ENCODE peak calls at places on chromosomes 5 and 9, in nine cellular contexts. W, O, L, E, R, Q, J, U and A are unnamed samples.

GRCh38 chr5:140633081-140633471 is at the start of gene CD14:
- DNase-seq in W (no peak), U (peak; percentile 55), R (peak; percentile 24), Q (peak; percentile 14), O (peak; percentile 84), L (peak; percentile 77), J (peak; percentile 49), E (peak; percentile 81), A (peak; percentile 31)

GRCh38 chr5:66981705-66982387 is 214.8 kb downstream of the CD180 start:
- DNase-seq in Q (no peak), W (no peak), L (no peak), U (no peak), J (no peak), O (no peak), R (no peak), E (no peak), A (no peak)

GRCh38 chr9:123334639-123335038 is 21.4 kb upstream of the CRB2 start:
- DNase-seq in O (no peak), U (no peak), E (no peak), W (no peak), J (no peak), Q (no peak), L (no peak), R (no peak), A (no peak)

GRCh38 chr5:97501286-97501964 is 318.4 kb upstream of the RIOK2 start:
- DNase-seq in W (no peak), Q (no peak), E (no peak), L (no peak), U (no peak), O (no peak), J (no peak), R (no peak), A (no peak)

GRCh38 chr9:114433086-114433485 is 45.3 kb upstream of the AKNA start:
- DNase-seq in J (no peak), R (no peak), E (no peak), U (no peak), W (no peak), L (no peak), Q (no peak), O (no peak), A (no peak)

GRCh38 chr5:146441896-146442295 is 5.2 kb upstream of the TCERG1 start:
- DNase-seq in R (no peak), O (no peak), W (no peak), E (no peak), Q (no peak), L (no peak), U (no peak), J (no peak), A (no peak)

GRCh38 chr9:17219261-17219660 is 84.4 kb downstream of the CNTLN start:
- DNase-seq in R (no peak), L (no peak), O (no peak), E (no peak), J (peak; percentile 17), U (no peak), W (no peak), Q (no peak), A (no peak)

GRCh38 chr9:18745710-18746109 is 271.8 kb downstream of the ADAMTSL1 start:
- DNase-seq in U (no peak), W (no peak), O (no peak), E (no peak), Q (no peak), L (no peak), J (no peak), R (no peak), A (no peak)

GRCh38 chr5:87127426-87127825 is 140.3 kb upstream of the RASA1 start:
- DNase-seq in E (no peak), U (no peak), W (no peak), Q (peak; percentile 1), R (no peak), L (no peak), J (peak; percentile 37), O (no peak), A (no peak)

GRCh38 chr9:115469826-115470225 is 351.9 kb upstream of the TNC start:
- DNase-seq in L (no peak), O (no peak), Q (no peak), R (no peak), J (no peak), W (no peak), U (no peak), E (no peak), A (no peak)

GRCh38 chr9:128253140-128253990 is 22.4 kb downstream of the GOLGA2 start:
- DNase-seq in U (no peak), W (no peak), J (no peak), Q (no peak), R (no peak), L (no peak), O (no peak), E (no peak), A (no peak)

GRCh38 chr5:134873494-134873893 is 677 bp upstream of the TXNDC15 start:
- DNase-seq in L (no peak), U (no peak), Q (no peak), J (no peak), E (no peak), O (no peak), W (no peak), R (peak; percentile 39), A (no peak)

GRCh38 chr5:1659100-1660036 is 135.6 kb upstream of the LPCAT1 start:
- DNase-seq in O (no peak), R (no peak), W (no peak), L (no peak), J (no peak), E (no peak), U (no peak), Q (no peak), A (no peak)

GRCh38 chr5:50580506-50580905 is 85.9 kb upstream of the PARP8 start:
- DNase-seq in E (no peak), U (no peak), Q (no peak), R (no peak), O (no peak), W (no peak), J (no peak), L (no peak), A (no peak)

GRCh38 chr9:2729721-2730120 is 12.4 kb downstream of the KCNV2 start:
- DNase-seq in L (no peak), W (no peak), J (no peak), U (no peak), R (no peak), Q (no peak), E (no peak), O (no peak), A (no peak)

GRCh38 chr9:107948086-107948485 is 458.5 kb upstream of the KLF4 start:
- DNase-seq in J (no peak), R (no peak), W (no peak), L (no peak), O (no peak), E (no peak), Q (no peak), U (no peak), A (no peak)

GRCh38 chr9:35948901-35949318 is 9.0 kb downstream of the OR2S2 start:
- DNase-seq in O (no peak), U (no peak), J (no peak), W (no peak), L (no peak), E (no peak), R (no peak), Q (no peak), A (no peak)

GRCh38 chr9:116099821-116100220 is 53.8 kb upstream of the PAPPA start:
- DNase-seq in R (no peak), L (no peak), O (no peak), Q (no peak), E (no peak), J (no peak), U (no peak), W (no peak), A (no peak)